ENCODE peak calls at places on chromosomes 3 and 15, in seven cellular contexts. C is activated T-cell treated with anti-CD3 and anti-CD28 coated beads, Interleukin-2, amount 50 U/mL, for 48 hours; I is SW 1271; X is fibroblast of mammary gland; A is fibroblast of villous mesenchyme; S is HTR-8/SVneo; Y is nucleus accumbens. Z is an unnamed sample.

GRCh38 chr15:91133511-91133910 is 33.5 kb downstream of the SV2B start:
- DNase-seq in S (no peak), X (no peak), A (no peak), C (no peak), Y (no peak), I (no peak), Z (no peak)

GRCh38 chr15:60372756-60373155 is 25.0 kb downstream of the ANXA2 start:
- DNase-seq in C (no peak), X (no peak), Y (no peak), A (peak), S (no peak), I (no peak), Z (no peak)

GRCh38 chr3:181698263-181698944 is 13.3 kb upstream of the SOX2 start:
- DNase-seq in I (no peak), X (peak), C (no peak), A (no peak), Y (no peak), S (no peak), Z (no peak)

GRCh38 chr15:71547066-71547465 is 263.3 kb upstream of the NR2E3 start:
- DNase-seq in I (no peak), S (no peak), Y (no peak), A (no peak), X (no peak), C (no peak), Z (peak)

GRCh38 chr3:74575857-74576256 is 38.6 kb downstream of the CNTN3 start:
- DNase-seq in A (no peak), I (no peak), C (no peak), X (no peak), S (no peak), Y (no peak), Z (no peak)

GRCh38 chr3:189322339-189322738 is 150.6 kb downstream of the TPRG1 start:
- DNase-seq in C (no peak), A (no peak), Y (no peak), I (no peak), X (no peak), S (no peak), Z (no peak)

GRCh38 chr3:56347219-56347871 is 120.9 kb downstream of the ERC2 start:
- DNase-seq in A (peak), Y (peak), S (no peak), X (peak), I (no peak), C (peak), Z (no peak)

GRCh38 chr3:100789582-100789981 is 80.3 kb downstream of the TFG start:
- DNase-seq in X (peak), C (no peak), S (no peak), A (no peak), Y (no peak), I (no peak), Z (peak)

GRCh38 chr3:458614-459375 is 262.2 kb downstream of the CHL1 start:
- DNase-seq in S (no peak), X (no peak), A (no peak), I (no peak), C (no peak), Y (no peak), Z (no peak)

GRCh38 chr3:115381573-115381912 is 234.5 kb upstream of the ZBTB20 start:
- DNase-seq in C (no peak), X (no peak), S (no peak), A (no peak), Y (no peak), I (no peak), Z (no peak)

GRCh38 chr15:79824321-79824720 is 72.5 kb downstream of the MTHFS start:
- DNase-seq in X (no peak), A (no peak), S (no peak), I (no peak), Y (no peak), C (no peak), Z (no peak)

GRCh38 chr3:134242649-134243637 is 7.7 kb downstream of the RYK start:
- DNase-seq in Y (no peak), A (peak), S (peak), C (no peak), X (peak), I (no peak), Z (peak)

GRCh38 chr3:19202754-19203153 is 54.4 kb downstream of the KCNH8 start:
- DNase-seq in Y (no peak), A (no peak), I (no peak), S (no peak), C (no peak), X (no peak), Z (no peak)

GRCh38 chr3:178845446-178846118 is 226.0 kb downstream of the ZMAT3 start:
- DNase-seq in X (no peak), C (no peak), A (peak), S (no peak), I (no peak), Y (no peak), Z (peak)

GRCh38 chr3:3806092-3806491 is 6.9 kb downstream of the LRRN1 start:
- DNase-seq in C (no peak), A (no peak), I (no peak), X (no peak), S (no peak), Y (no peak), Z (no peak)

GRCh38 chr3:135310317-135310716 is 515.3 kb downstream of the EPHB1 start:
- DNase-seq in A (no peak), C (no peak), I (no peak), S (no peak), Y (no peak), X (no peak), Z (no peak)

GRCh38 chr3:98623572-98624280 is 30.3 kb upstream of the CPOX start:
- DNase-seq in I (no peak), C (no peak), Y (no peak), X (no peak), A (no peak), S (no peak), Z (no peak)

GRCh38 chr15:81092559-81092902 is 41.5 kb upstream of the CFAP161 start:
- DNase-seq in Y (no peak), S (no peak), C (no peak), X (no peak), I (no peak), A (no peak), Z (no peak)

GRCh38 chr3:197734667-197735318 is 1.9 kb downstream of the RUBCN start:
- DNase-seq in A (no peak), I (no peak), Y (no peak), X (no peak), C (no peak), S (no peak), Z (no peak)

GRCh38 chr3:177463863-177464262 is 266.6 kb upstream of the TBL1XR1 start:
- DNase-seq in A (peak), C (no peak), S (no peak), X (peak), I (no peak), Y (no peak), Z (peak)

GRCh38 chr3:65402597-65402996 is 636.1 kb downstream of the MAGI1 start:
- DNase-seq in S (peak), C (no peak), A (peak), Y (peak), X (peak), I (peak), Z (peak)

GRCh38 chr15:41862515-41863116 is 24.0 kb downstream of the PLA2G4B start:
- DNase-seq in S (no peak), X (no peak), A (no peak), Y (no peak), I (no peak), C (no peak), Z (no peak)

GRCh38 chr15:74988007-74988800 is 7.2 kb upstream of the SCAMP5 start:
- DNase-seq in X (peak), I (peak), A (peak), S (peak), Y (no peak), C (peak), Z (peak)

GRCh38 chr3:58452176-58452575 is 18.5 kb upstream of the PDHB start:
- DNase-seq in I (no peak), C (no peak), X (no peak), S (no peak), A (no peak), Y (no peak), Z (no peak)

GRCh38 chr3:105972069-105972468 is 103.3 kb upstream of the CBLB start:
- DNase-seq in Y (no peak), X (no peak), I (no peak), C (no peak), A (no peak), S (no peak), Z (no peak)

GRCh38 chr3:170386468-170386867 is 29.0 kb downstream of the SKIL start:
- DNase-seq in A (no peak), Y (no peak), C (no peak), I (no peak), S (no peak), X (no peak), Z (no peak)

GRCh38 chr15:101368868-101369642 is 74.0 kb upstream of the SNRPA1 start:
- DNase-seq in X (no peak), Y (no peak), I (no peak), C (no peak), A (no peak), S (no peak), Z (no peak)